ENCODE peak calls at places on chromosomes 16 and 17, in four cellular contexts. One of them, this sample, is unnamed.

GRCh38 chr17:57557793-57558681 is 187.1 kb downstream of the CCDC182 start:
- DNase-seq in skeletal muscle cell: no peak
- DNase-seq in tibial artery: no peak
- DNase-seq in naive thymus-derived CD4-positive, alpha-beta T cell: no peak
- DNase-seq in this sample: peak; percentile 76

GRCh38 chr16:57592591-57593003 is 35.8 kb upstream of the ADGRG1 start:
- DNase-seq in skeletal muscle cell: no peak
- DNase-seq in tibial artery: no peak
- DNase-seq in naive thymus-derived CD4-positive, alpha-beta T cell: peak; percentile 71
- DNase-seq in this sample: no peak

GRCh38 chr17:40607641-40608040 is 40.0 kb downstream of the SMARCE1 start:
- DNase-seq in skeletal muscle cell: no peak
- DNase-seq in tibial artery: no peak
- DNase-seq in naive thymus-derived CD4-positive, alpha-beta T cell: peak; percentile 77
- DNase-seq in this sample: no peak

GRCh38 chr16:85681255-85681654 is 7.5 kb downstream of the GINS2 start:
- DNase-seq in skeletal muscle cell: no peak
- DNase-seq in tibial artery: no peak
- DNase-seq in naive thymus-derived CD4-positive, alpha-beta T cell: no peak
- DNase-seq in this sample: no peak

GRCh38 chr17:40177275-40177874 is at the start of gene RAPGEFL1:
- DNase-seq in skeletal muscle cell: peak; percentile 25
- DNase-seq in tibial artery: peak; percentile 63
- DNase-seq in naive thymus-derived CD4-positive, alpha-beta T cell: peak; percentile 72
- DNase-seq in this sample: peak; percentile 62

GRCh38 chr16:59543641-59544040 is 809.5 kb upstream of the GOT2 start:
- DNase-seq in skeletal muscle cell: peak; percentile 49
- DNase-seq in tibial artery: no peak
- DNase-seq in naive thymus-derived CD4-positive, alpha-beta T cell: no peak
- DNase-seq in this sample: no peak

GRCh38 chr16:62516001-62516400 is 479.8 kb upstream of the CDH8 start:
- DNase-seq in skeletal muscle cell: no peak
- DNase-seq in tibial artery: no peak
- DNase-seq in naive thymus-derived CD4-positive, alpha-beta T cell: no peak
- DNase-seq in this sample: no peak

GRCh38 chr17:3903881-3904286 is 11.0 kb upstream of the CAMKK1 start:
- DNase-seq in skeletal muscle cell: no peak
- DNase-seq in tibial artery: no peak
- DNase-seq in naive thymus-derived CD4-positive, alpha-beta T cell: no peak
- DNase-seq in this sample: no peak

GRCh38 chr16:718922-719321 is 2.0 kb upstream of the ANTKMT start:
- DNase-seq in skeletal muscle cell: no peak
- DNase-seq in tibial artery: no peak
- DNase-seq in naive thymus-derived CD4-positive, alpha-beta T cell: no peak
- DNase-seq in this sample: no peak
- H3K4me3 ChIP-seq in skeletal muscle cell: no peak overlapping the region
- H3K4me3 ChIP-seq in tibial artery: no peak overlapping the region
- H3K4me3 ChIP-seq in naive thymus-derived CD4-positive, alpha-beta T cell: no peak overlapping the region
- H3K4me3 ChIP-seq in this sample: no peak overlapping the region

DNA sequence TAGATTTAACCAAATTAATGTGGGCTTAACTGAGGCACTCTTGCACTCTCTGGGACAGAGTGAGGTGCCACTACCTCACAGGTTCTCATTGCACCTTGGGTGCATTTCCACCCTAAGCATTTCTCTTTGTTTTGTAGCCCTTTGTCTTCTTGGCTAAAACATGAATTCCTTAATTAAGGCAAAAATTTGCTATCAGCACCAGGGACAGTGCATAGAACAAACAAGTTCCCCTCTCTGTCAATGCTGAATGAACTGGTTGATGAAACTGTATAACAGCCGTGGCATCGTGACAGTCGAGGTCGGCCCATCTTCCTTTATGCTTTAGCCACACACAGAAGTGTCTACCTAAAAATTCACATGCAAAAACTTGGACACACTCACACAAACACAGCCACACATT is 74.8 kb downstream of the HS3ST2 start:
- DNase-seq in skeletal muscle cell: no peak
- DNase-seq in tibial artery: no peak
- DNase-seq in naive thymus-derived CD4-positive, alpha-beta T cell: no peak
- DNase-seq in this sample: no peak
- H3K4me3 ChIP-seq in skeletal muscle cell: no peak overlapping the region
- H3K4me3 ChIP-seq in tibial artery: no peak overlapping the region
- H3K4me3 ChIP-seq in naive thymus-derived CD4-positive, alpha-beta T cell: no peak overlapping the region
- H3K4me3 ChIP-seq in this sample: no peak overlapping the region

DNA sequence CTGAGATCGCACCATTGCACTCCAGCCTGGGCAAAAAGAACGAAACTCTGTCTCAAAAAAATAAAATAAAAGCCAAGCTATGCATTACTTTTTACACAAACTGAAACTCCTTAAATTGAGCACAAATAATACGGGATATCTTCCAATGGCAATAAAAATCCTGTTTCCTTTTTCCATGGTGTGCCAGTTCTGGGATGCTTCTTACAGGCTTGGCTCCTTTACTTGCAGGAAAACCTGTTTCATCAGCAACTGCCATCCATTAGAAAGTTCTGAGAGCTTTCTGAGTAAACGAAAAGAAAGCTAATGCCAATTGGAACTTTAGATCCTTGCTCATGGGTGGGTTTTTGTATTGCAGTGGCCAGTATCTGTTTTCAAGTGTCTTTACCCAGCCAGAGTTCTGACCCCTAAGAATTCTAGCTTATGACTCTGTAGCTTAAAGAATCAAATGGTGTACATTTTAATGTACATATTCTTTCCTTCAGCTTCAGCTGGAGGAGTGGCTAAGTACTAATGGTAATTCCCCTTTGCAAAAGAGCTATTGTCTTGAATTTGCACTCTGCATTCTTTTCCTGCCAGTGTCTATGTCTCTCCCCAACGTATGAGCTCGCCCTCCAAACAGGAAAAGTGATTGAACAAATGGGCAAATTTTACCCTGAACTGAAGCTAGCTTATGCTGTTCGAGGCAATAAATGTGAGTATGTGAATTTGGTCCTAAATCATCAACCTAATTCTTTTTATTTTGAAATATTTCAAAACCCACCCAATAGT is 21.5 kb upstream of the DDX19A start:
- DNase-seq in skeletal muscle cell: no peak
- DNase-seq in tibial artery: no peak
- DNase-seq in naive thymus-derived CD4-positive, alpha-beta T cell: no peak
- DNase-seq in this sample: no peak
- H3K4me3 ChIP-seq in skeletal muscle cell: no peak overlapping the region
- H3K4me3 ChIP-seq in tibial artery: no peak overlapping the region
- H3K4me3 ChIP-seq in naive thymus-derived CD4-positive, alpha-beta T cell: no peak overlapping the region
- H3K4me3 ChIP-seq in this sample: no peak overlapping the region

GRCh38 chr16:3017262-3017805 is 649 bp downstream of the CLDN6 start:
- DNase-seq in skeletal muscle cell: no peak
- DNase-seq in tibial artery: no peak
- DNase-seq in naive thymus-derived CD4-positive, alpha-beta T cell: no peak
- DNase-seq in this sample: no peak
- H3K4me3 ChIP-seq in skeletal muscle cell: no peak overlapping the region
- H3K4me3 ChIP-seq in tibial artery: no peak overlapping the region
- H3K4me3 ChIP-seq in naive thymus-derived CD4-positive, alpha-beta T cell: no peak overlapping the region
- H3K4me3 ChIP-seq in this sample: no peak overlapping the region

GRCh38 chr17:34151081-34151480 is 104.0 kb upstream of the CCL2 start:
- DNase-seq in skeletal muscle cell: no peak
- DNase-seq in tibial artery: no peak
- DNase-seq in naive thymus-derived CD4-positive, alpha-beta T cell: no peak
- DNase-seq in this sample: no peak

GRCh38 chr17:34146440-34147043 is 108.5 kb upstream of the CCL2 start:
- DNase-seq in skeletal muscle cell: no peak
- DNase-seq in tibial artery: no peak
- DNase-seq in naive thymus-derived CD4-positive, alpha-beta T cell: peak; percentile 23
- DNase-seq in this sample: no peak
- H3K4me3 ChIP-seq in skeletal muscle cell: no peak overlapping the region
- H3K4me3 ChIP-seq in tibial artery: no peak overlapping the region
- H3K4me3 ChIP-seq in naive thymus-derived CD4-positive, alpha-beta T cell: no peak overlapping the region
- H3K4me3 ChIP-seq in this sample: no peak overlapping the region

GRCh38 chr17:34254651-34255380 is at the start of gene CCL2:
- DNase-seq in skeletal muscle cell: peak; percentile 36
- DNase-seq in tibial artery: peak; percentile 85
- DNase-seq in naive thymus-derived CD4-positive, alpha-beta T cell: no peak
- DNase-seq in this sample: peak; percentile 94
- H3K4me3 ChIP-seq in skeletal muscle cell: peak within 1 kb of the TSS; percentile 45
- H3K4me3 ChIP-seq in tibial artery: peak within 1 kb of the TSS; percentile 44
- H3K4me3 ChIP-seq in naive thymus-derived CD4-positive, alpha-beta T cell: no peak within 1 kb of the TSS
- H3K4me3 ChIP-seq in this sample: peak within 1 kb of the TSS; percentile 76

GRCh38 chr17:75995385-75995925 is 5.2 kb upstream of the CDK3 start:
- DNase-seq in skeletal muscle cell: no peak
- DNase-seq in tibial artery: no peak
- DNase-seq in naive thymus-derived CD4-positive, alpha-beta T cell: no peak
- DNase-seq in this sample: no peak

GRCh38 chr17:75985986-75986385 is 6.9 kb downstream of the TEN1 start:
- DNase-seq in skeletal muscle cell: no peak
- DNase-seq in tibial artery: no peak
- DNase-seq in naive thymus-derived CD4-positive, alpha-beta T cell: no peak
- DNase-seq in this sample: no peak

GRCh38 chr17:75996665-75997590 is 3.7 kb upstream of the CDK3 start:
- DNase-seq in skeletal muscle cell: no peak
- DNase-seq in tibial artery: peak; percentile 63
- DNase-seq in naive thymus-derived CD4-positive, alpha-beta T cell: no peak
- DNase-seq in this sample: peak; percentile 39

GRCh38 chr17:75994802-75995350 is 5.8 kb upstream of the CDK3 start:
- DNase-seq in skeletal muscle cell: no peak
- DNase-seq in tibial artery: no peak
- DNase-seq in naive thymus-derived CD4-positive, alpha-beta T cell: no peak
- DNase-seq in this sample: no peak

GRCh38 chr17:75991396-75991795 is 9.3 kb upstream of the CDK3 start:
- DNase-seq in skeletal muscle cell: no peak
- DNase-seq in tibial artery: no peak
- DNase-seq in naive thymus-derived CD4-positive, alpha-beta T cell: no peak
- DNase-seq in this sample: no peak
- H3K4me3 ChIP-seq in skeletal muscle cell: no peak overlapping the region
- H3K4me3 ChIP-seq in tibial artery: no peak overlapping the region
- H3K4me3 ChIP-seq in naive thymus-derived CD4-positive, alpha-beta T cell: no peak overlapping the region
- H3K4me3 ChIP-seq in this sample: no peak overlapping the region

GRCh38 chr16:80637621-80638020 is 96.8 kb downstream of the DYNLRB2 start:
- DNase-seq in skeletal muscle cell: no peak
- DNase-seq in tibial artery: no peak
- DNase-seq in naive thymus-derived CD4-positive, alpha-beta T cell: no peak
- DNase-seq in this sample: no peak
- H3K4me3 ChIP-seq in skeletal muscle cell: no peak overlapping the region
- H3K4me3 ChIP-seq in tibial artery: no peak overlapping the region
- H3K4me3 ChIP-seq in naive thymus-derived CD4-positive, alpha-beta T cell: no peak overlapping the region
- H3K4me3 ChIP-seq in this sample: no peak overlapping the region

GRCh38 chr17:75406222-75406615 is 741 bp upstream of the GRB2 start:
- DNase-seq in skeletal muscle cell: no peak
- DNase-seq in tibial artery: no peak
- DNase-seq in naive thymus-derived CD4-positive, alpha-beta T cell: peak; percentile 16
- DNase-seq in this sample: no peak

GRCh38 chr17:75412455-75413317 is 7.2 kb upstream of the GRB2 start:
- DNase-seq in skeletal muscle cell: no peak
- DNase-seq in tibial artery: peak; percentile 59
- DNase-seq in naive thymus-derived CD4-positive, alpha-beta T cell: peak; percentile 73
- DNase-seq in this sample: peak; percentile 81

GRCh38 chr17:75407655-75408352 is 2.3 kb upstream of the GRB2 start:
- DNase-seq in skeletal muscle cell: no peak
- DNase-seq in tibial artery: no peak
- DNase-seq in naive thymus-derived CD4-positive, alpha-beta T cell: no peak
- DNase-seq in this sample: no peak

GRCh38 chr17:75411328-75412067 is 6.0 kb upstream of the GRB2 start:
- DNase-seq in skeletal muscle cell: no peak
- DNase-seq in tibial artery: no peak
- DNase-seq in naive thymus-derived CD4-positive, alpha-beta T cell: no peak
- DNase-seq in this sample: no peak

DNA sequence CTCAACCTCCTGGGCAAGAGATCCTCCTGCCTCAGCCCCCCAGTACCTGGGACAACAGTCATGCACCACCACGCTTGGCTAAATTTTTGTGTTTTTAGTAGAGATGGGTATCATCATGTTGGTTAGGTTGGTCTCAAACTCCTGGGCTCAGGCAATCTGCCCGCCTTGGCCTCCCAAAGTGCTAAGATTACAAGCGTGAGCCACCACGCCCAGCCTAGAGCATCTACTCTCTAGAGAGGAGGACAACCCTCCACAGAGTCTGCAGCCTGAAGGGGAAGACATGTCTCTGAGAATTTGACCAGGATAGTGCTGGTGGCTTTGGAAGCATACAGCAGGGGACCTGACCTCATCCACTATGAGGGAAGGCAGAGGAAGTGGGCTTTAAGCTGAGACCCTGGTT is 4.7 kb upstream of the GRB2 start:
- DNase-seq in skeletal muscle cell: no peak
- DNase-seq in tibial artery: no peak
- DNase-seq in naive thymus-derived CD4-positive, alpha-beta T cell: no peak
- DNase-seq in this sample: no peak
- H3K4me3 ChIP-seq in skeletal muscle cell: no peak overlapping the region
- H3K4me3 ChIP-seq in tibial artery: no peak overlapping the region
- H3K4me3 ChIP-seq in naive thymus-derived CD4-positive, alpha-beta T cell: no peak overlapping the region
- H3K4me3 ChIP-seq in this sample: no peak overlapping the region

GRCh38 chr16:34743115-34743514 is 1283.7 kb downstream of the TP53TG3F start:
- DNase-seq in skeletal muscle cell: no peak
- DNase-seq in tibial artery: no peak
- DNase-seq in naive thymus-derived CD4-positive, alpha-beta T cell: no peak
- DNase-seq in this sample: no peak
- H3K4me3 ChIP-seq in skeletal muscle cell: no peak overlapping the region
- H3K4me3 ChIP-seq in tibial artery: no peak overlapping the region
- H3K4me3 ChIP-seq in naive thymus-derived CD4-positive, alpha-beta T cell: no peak overlapping the region
- H3K4me3 ChIP-seq in this sample: no peak overlapping the region